ENCODE peak calls at places on chromosome 19, in five cellular contexts. One of them, this sample, is unnamed.

GRCh38 chr19:20238025-20238623 is 71.1 kb downstream of the ZNF486 start:
- DNase-seq in memory B cell: peak; percentile 85
- DNase-seq in T-helper 1 cell: peak; percentile 83
- DNase-seq in stimulated activated naive CD8-positive, alpha-beta T cell treated with anti-CD3 and anti-CD28 coated beads, Interleukin-15, Interleukin-2, amounts not matched to agents 100 U/mL and 50 U/mL, for 24 hours: peak; percentile 87
- DNase-seq in brain microvascular endothelial cell: peak; percentile 95
- DNase-seq in this sample: peak; percentile 87

GRCh38 chr19:38009650-38010229 is 102.7 kb downstream of the SIPA1L3 start:
- DNase-seq in memory B cell: no peak
- DNase-seq in T-helper 1 cell: no peak
- DNase-seq in stimulated activated naive CD8-positive, alpha-beta T cell treated with anti-CD3 and anti-CD28 coated beads, Interleukin-15, Interleukin-2, amounts not matched to agents 100 U/mL and 50 U/mL, for 24 hours: no peak
- DNase-seq in brain microvascular endothelial cell: no peak
- DNase-seq in this sample: no peak

GRCh38 chr19:12833418-12833746 is 997 bp downstream of the RTBDN start:
- DNase-seq in memory B cell: no peak
- DNase-seq in T-helper 1 cell: no peak
- DNase-seq in stimulated activated naive CD8-positive, alpha-beta T cell treated with anti-CD3 and anti-CD28 coated beads, Interleukin-15, Interleukin-2, amounts not matched to agents 100 U/mL and 50 U/mL, for 24 hours: no peak
- DNase-seq in brain microvascular endothelial cell: no peak
- DNase-seq in this sample: no peak

GRCh38 chr19:9309974-9310446 is 372 bp upstream of the ZNF699 start:
- DNase-seq in memory B cell: no peak
- DNase-seq in T-helper 1 cell: no peak
- DNase-seq in stimulated activated naive CD8-positive, alpha-beta T cell treated with anti-CD3 and anti-CD28 coated beads, Interleukin-15, Interleukin-2, amounts not matched to agents 100 U/mL and 50 U/mL, for 24 hours: peak; percentile 91
- DNase-seq in brain microvascular endothelial cell: peak; percentile 90
- DNase-seq in this sample: no peak

GRCh38 chr19:920051-920857 is 3.1 kb downstream of the KISS1R start:
- DNase-seq in memory B cell: peak; percentile 83
- DNase-seq in T-helper 1 cell: peak; percentile 64
- DNase-seq in stimulated activated naive CD8-positive, alpha-beta T cell treated with anti-CD3 and anti-CD28 coated beads, Interleukin-15, Interleukin-2, amounts not matched to agents 100 U/mL and 50 U/mL, for 24 hours: peak; percentile 71
- DNase-seq in brain microvascular endothelial cell: no peak
- DNase-seq in this sample: no peak

GRCh38 chr19:44869728-44870470 is 21.2 kb upstream of the TOMM40 start:
- DNase-seq in memory B cell: no peak
- DNase-seq in T-helper 1 cell: no peak
- DNase-seq in stimulated activated naive CD8-positive, alpha-beta T cell treated with anti-CD3 and anti-CD28 coated beads, Interleukin-15, Interleukin-2, amounts not matched to agents 100 U/mL and 50 U/mL, for 24 hours: no peak
- DNase-seq in brain microvascular endothelial cell: peak; percentile 94
- DNase-seq in this sample: peak; percentile 93

GRCh38 chr19:4197625-4198466 is 15.4 kb downstream of the ANKRD24 start:
- DNase-seq in memory B cell: no peak
- DNase-seq in T-helper 1 cell: no peak
- DNase-seq in stimulated activated naive CD8-positive, alpha-beta T cell treated with anti-CD3 and anti-CD28 coated beads, Interleukin-15, Interleukin-2, amounts not matched to agents 100 U/mL and 50 U/mL, for 24 hours: no peak
- DNase-seq in brain microvascular endothelial cell: no peak
- DNase-seq in this sample: no peak

GRCh38 chr19:39934584-39935233 is at the start of gene FCGBP:
- DNase-seq in memory B cell: no peak
- DNase-seq in T-helper 1 cell: no peak
- DNase-seq in stimulated activated naive CD8-positive, alpha-beta T cell treated with anti-CD3 and anti-CD28 coated beads, Interleukin-15, Interleukin-2, amounts not matched to agents 100 U/mL and 50 U/mL, for 24 hours: no peak
- DNase-seq in brain microvascular endothelial cell: no peak
- DNase-seq in this sample: no peak

GRCh38 chr19:1780272-1780957 is 27.1 kb downstream of the ONECUT3 start:
- DNase-seq in memory B cell: no peak
- DNase-seq in T-helper 1 cell: no peak
- DNase-seq in stimulated activated naive CD8-positive, alpha-beta T cell treated with anti-CD3 and anti-CD28 coated beads, Interleukin-15, Interleukin-2, amounts not matched to agents 100 U/mL and 50 U/mL, for 24 hours: no peak
- DNase-seq in brain microvascular endothelial cell: no peak
- DNase-seq in this sample: no peak

GRCh38 chr19:44553478-44554171 is 24.1 kb upstream of the CEACAM20 start:
- DNase-seq in memory B cell: no peak
- DNase-seq in T-helper 1 cell: no peak
- DNase-seq in stimulated activated naive CD8-positive, alpha-beta T cell treated with anti-CD3 and anti-CD28 coated beads, Interleukin-15, Interleukin-2, amounts not matched to agents 100 U/mL and 50 U/mL, for 24 hours: no peak
- DNase-seq in brain microvascular endothelial cell: peak; percentile 15
- DNase-seq in this sample: no peak

GRCh38 chr19:55085923-55086715 is 10.4 kb downstream of the EPS8L1 start:
- DNase-seq in memory B cell: no peak
- DNase-seq in T-helper 1 cell: no peak
- DNase-seq in stimulated activated naive CD8-positive, alpha-beta T cell treated with anti-CD3 and anti-CD28 coated beads, Interleukin-15, Interleukin-2, amounts not matched to agents 100 U/mL and 50 U/mL, for 24 hours: no peak
- DNase-seq in brain microvascular endothelial cell: no peak
- DNase-seq in this sample: no peak

GRCh38 chr19:33502521-33502920 is 19.1 kb downstream of the PEPD start:
- DNase-seq in memory B cell: no peak
- DNase-seq in T-helper 1 cell: no peak
- DNase-seq in stimulated activated naive CD8-positive, alpha-beta T cell treated with anti-CD3 and anti-CD28 coated beads, Interleukin-15, Interleukin-2, amounts not matched to agents 100 U/mL and 50 U/mL, for 24 hours: no peak
- DNase-seq in brain microvascular endothelial cell: no peak
- DNase-seq in this sample: no peak

GRCh38 chr19:1166872-1167573 is 7.0 kb downstream of the SBNO2 start:
- DNase-seq in memory B cell: no peak
- DNase-seq in T-helper 1 cell: no peak
- DNase-seq in stimulated activated naive CD8-positive, alpha-beta T cell treated with anti-CD3 and anti-CD28 coated beads, Interleukin-15, Interleukin-2, amounts not matched to agents 100 U/mL and 50 U/mL, for 24 hours: no peak
- DNase-seq in brain microvascular endothelial cell: no peak
- DNase-seq in this sample: no peak

GRCh38 chr19:47994209-47994802 is at the start of gene ELSPBP1:
- DNase-seq in memory B cell: no peak
- DNase-seq in T-helper 1 cell: no peak
- DNase-seq in stimulated activated naive CD8-positive, alpha-beta T cell treated with anti-CD3 and anti-CD28 coated beads, Interleukin-15, Interleukin-2, amounts not matched to agents 100 U/mL and 50 U/mL, for 24 hours: no peak
- DNase-seq in brain microvascular endothelial cell: no peak
- DNase-seq in this sample: no peak

GRCh38 chr19:43504426-43505185 is at the start of gene PHLDB3:
- DNase-seq in memory B cell: no peak
- DNase-seq in T-helper 1 cell: peak; percentile 31
- DNase-seq in stimulated activated naive CD8-positive, alpha-beta T cell treated with anti-CD3 and anti-CD28 coated beads, Interleukin-15, Interleukin-2, amounts not matched to agents 100 U/mL and 50 U/mL, for 24 hours: peak; percentile 61
- DNase-seq in brain microvascular endothelial cell: no peak
- DNase-seq in this sample: no peak

GRCh38 chr19:55578761-55579747 is 1.6 kb downstream of the ZNF579 start:
- DNase-seq in memory B cell: no peak
- DNase-seq in T-helper 1 cell: no peak
- DNase-seq in stimulated activated naive CD8-positive, alpha-beta T cell treated with anti-CD3 and anti-CD28 coated beads, Interleukin-15, Interleukin-2, amounts not matched to agents 100 U/mL and 50 U/mL, for 24 hours: no peak
- DNase-seq in brain microvascular endothelial cell: no peak
- DNase-seq in this sample: no peak

GRCh38 chr19:10473192-10473591 is 30.0 kb downstream of the KEAP1 start:
- DNase-seq in memory B cell: no peak
- DNase-seq in T-helper 1 cell: no peak
- DNase-seq in stimulated activated naive CD8-positive, alpha-beta T cell treated with anti-CD3 and anti-CD28 coated beads, Interleukin-15, Interleukin-2, amounts not matched to agents 100 U/mL and 50 U/mL, for 24 hours: no peak
- DNase-seq in brain microvascular endothelial cell: no peak
- DNase-seq in this sample: no peak

GRCh38 chr19:19386373-19386869 is 19.1 kb upstream of the GATAD2A start:
- DNase-seq in memory B cell: peak; percentile 39
- DNase-seq in T-helper 1 cell: no peak
- DNase-seq in stimulated activated naive CD8-positive, alpha-beta T cell treated with anti-CD3 and anti-CD28 coated beads, Interleukin-15, Interleukin-2, amounts not matched to agents 100 U/mL and 50 U/mL, for 24 hours: peak; percentile 40
- DNase-seq in brain microvascular endothelial cell: no peak
- DNase-seq in this sample: no peak

GRCh38 chr19:294341-294818 is 3.2 kb upstream of the PLPP2 start:
- DNase-seq in memory B cell: no peak
- DNase-seq in T-helper 1 cell: no peak
- DNase-seq in stimulated activated naive CD8-positive, alpha-beta T cell treated with anti-CD3 and anti-CD28 coated beads, Interleukin-15, Interleukin-2, amounts not matched to agents 100 U/mL and 50 U/mL, for 24 hours: no peak
- DNase-seq in brain microvascular endothelial cell: no peak
- DNase-seq in this sample: no peak

GRCh38 chr19:33795370-33796163 is 1.1 kb upstream of the KCTD15 start:
- DNase-seq in memory B cell: peak; percentile 46
- DNase-seq in T-helper 1 cell: no peak
- DNase-seq in stimulated activated naive CD8-positive, alpha-beta T cell treated with anti-CD3 and anti-CD28 coated beads, Interleukin-15, Interleukin-2, amounts not matched to agents 100 U/mL and 50 U/mL, for 24 hours: peak; percentile 83
- DNase-seq in brain microvascular endothelial cell: peak; percentile 57
- DNase-seq in this sample: peak; percentile 88

GRCh38 chr19:28553005-28553404 is 659.9 kb downstream of the UQCRFS1 start:
- DNase-seq in memory B cell: no peak
- DNase-seq in T-helper 1 cell: no peak
- DNase-seq in stimulated activated naive CD8-positive, alpha-beta T cell treated with anti-CD3 and anti-CD28 coated beads, Interleukin-15, Interleukin-2, amounts not matched to agents 100 U/mL and 50 U/mL, for 24 hours: no peak
- DNase-seq in brain microvascular endothelial cell: no peak
- DNase-seq in this sample: no peak

GRCh38 chr19:33902395-33902794 is 105.7 kb downstream of the KCTD15 start:
- DNase-seq in memory B cell: no peak
- DNase-seq in T-helper 1 cell: no peak
- DNase-seq in stimulated activated naive CD8-positive, alpha-beta T cell treated with anti-CD3 and anti-CD28 coated beads, Interleukin-15, Interleukin-2, amounts not matched to agents 100 U/mL and 50 U/mL, for 24 hours: no peak
- DNase-seq in brain microvascular endothelial cell: no peak
- DNase-seq in this sample: no peak

GRCh38 chr19:47109541-47110375 is 3.8 kb downstream of the ZC3H4 start:
- DNase-seq in memory B cell: no peak
- DNase-seq in T-helper 1 cell: peak; percentile 29
- DNase-seq in stimulated activated naive CD8-positive, alpha-beta T cell treated with anti-CD3 and anti-CD28 coated beads, Interleukin-15, Interleukin-2, amounts not matched to agents 100 U/mL and 50 U/mL, for 24 hours: peak; percentile 60
- DNase-seq in brain microvascular endothelial cell: peak; percentile 25
- DNase-seq in this sample: peak; percentile 71

GRCh38 chr19:46830864-46831263 is 19.8 kb downstream of the AP2S1 start:
- DNase-seq in memory B cell: no peak
- DNase-seq in T-helper 1 cell: no peak
- DNase-seq in stimulated activated naive CD8-positive, alpha-beta T cell treated with anti-CD3 and anti-CD28 coated beads, Interleukin-15, Interleukin-2, amounts not matched to agents 100 U/mL and 50 U/mL, for 24 hours: no peak
- DNase-seq in brain microvascular endothelial cell: no peak
- DNase-seq in this sample: no peak

GRCh38 chr19:45469835-45470146 is 2.0 kb downstream of the FOSB start:
- DNase-seq in memory B cell: no peak
- DNase-seq in T-helper 1 cell: peak; percentile 81
- DNase-seq in stimulated activated naive CD8-positive, alpha-beta T cell treated with anti-CD3 and anti-CD28 coated beads, Interleukin-15, Interleukin-2, amounts not matched to agents 100 U/mL and 50 U/mL, for 24 hours: peak; percentile 85
- DNase-seq in brain microvascular endothelial cell: no peak
- DNase-seq in this sample: peak; percentile 51

GRCh38 chr19:29107831-29108230 is 105.1 kb downstream of the UQCRFS1 start:
- DNase-seq in memory B cell: no peak
- DNase-seq in T-helper 1 cell: no peak
- DNase-seq in stimulated activated naive CD8-positive, alpha-beta T cell treated with anti-CD3 and anti-CD28 coated beads, Interleukin-15, Interleukin-2, amounts not matched to agents 100 U/mL and 50 U/mL, for 24 hours: no peak
- DNase-seq in brain microvascular endothelial cell: no peak
- DNase-seq in this sample: no peak

GRCh38 chr19:46717034-46717715 is at the start of gene PRKD2:
- DNase-seq in memory B cell: peak; percentile 92
- DNase-seq in T-helper 1 cell: peak; percentile 83
- DNase-seq in stimulated activated naive CD8-positive, alpha-beta T cell treated with anti-CD3 and anti-CD28 coated beads, Interleukin-15, Interleukin-2, amounts not matched to agents 100 U/mL and 50 U/mL, for 24 hours: peak; percentile 97
- DNase-seq in brain microvascular endothelial cell: peak; percentile 70
- DNase-seq in this sample: peak; percentile 80

GRCh38 chr19:21410166-21410565 is 13.2 kb downstream of the ZNF493 start:
- DNase-seq in memory B cell: no peak
- DNase-seq in T-helper 1 cell: no peak
- DNase-seq in stimulated activated naive CD8-positive, alpha-beta T cell treated with anti-CD3 and anti-CD28 coated beads, Interleukin-15, Interleukin-2, amounts not matched to agents 100 U/mL and 50 U/mL, for 24 hours: no peak
- DNase-seq in brain microvascular endothelial cell: no peak
- DNase-seq in this sample: no peak